ENCODE peak calls at places on chromosomes 7 and 10, in seven cellular contexts. P is sigmoid colon, B is HepG2, N is HCT116, O is transverse colon, Z is SK-N-SH, U is Panc1. A is an unnamed sample.

GRCh38 chr10:79367421-79368189 is 20.3 kb downstream of the PPIF start:
- DNase-seq in P (no peak), B (no peak), N (no peak), O (no peak), Z (no peak), U (no peak), A (no peak)

GRCh38 chr7:138618933-138619332 is 82.2 kb downstream of the SVOPL start:
- DNase-seq in P (no peak), B (no peak), N (no peak), O (no peak), Z (no peak), U (no peak), A (no peak)

GRCh38 chr7:63025815-63026214 is 972.8 kb upstream of the ZNF722 start:
- DNase-seq in P (no peak), B (no peak), N (no peak), O (no peak), Z (no peak), U (no peak), A (no peak)

GRCh38 chr10:19702215-19702614 is 114.0 kb upstream of the PLXDC2 start:
- DNase-seq in P (no peak), B (no peak), N (no peak), O (no peak), Z (no peak), U (no peak), A (no peak)

GRCh38 chr7:26726051-26726450 is 138.3 kb downstream of the SKAP2 start:
- DNase-seq in P (no peak), B (no peak), N (no peak), O (no peak), Z (no peak), U (no peak), A (no peak)

GRCh38 chr7:139825666-139826290 is 3.3 kb upstream of the TBXAS1 start:
- DNase-seq in P (no peak), B (no peak), N (no peak), O (no peak), Z (no peak), U (no peak), A (no peak)

GRCh38 chr7:137652721-137653120 is 194.1 kb downstream of the DGKI start:
- DNase-seq in P (no peak), B (no peak), N (no peak), O (no peak), Z (no peak), U (no peak), A (no peak)

GRCh38 chr10:97574374-97575100 is 2.0 kb downstream of the ANKRD2 start:
- DNase-seq in P (no peak), B (peak), N (peak), O (peak), Z (peak), U (peak), A (peak)

GRCh38 chr7:1679326-1679965 is 9.4 kb downstream of the ELFN1 start:
- DNase-seq in P (peak), B (no peak), N (no peak), O (no peak), Z (peak), U (no peak), A (peak)

GRCh38 chr10:132784582-132785432 is 1.1 kb downstream of the NKX6-2 start:
- DNase-seq in P (no peak), B (no peak), N (no peak), O (no peak), Z (no peak), U (no peak), A (no peak)

GRCh38 chr10:113982745-113983144 is 60.9 kb upstream of the ADRB1 start:
- DNase-seq in P (no peak), B (no peak), N (no peak), O (no peak), Z (no peak), U (no peak), A (peak)

GRCh38 chr7:17674166-17674955 is 265.9 kb downstream of the SNX13 start:
- DNase-seq in P (peak), B (no peak), N (no peak), O (no peak), Z (no peak), U (no peak), A (no peak)

GRCh38 chr7:26413007-26413691 is 121.5 kb downstream of the SNX10 start:
- DNase-seq in P (no peak), B (no peak), N (no peak), O (no peak), Z (peak), U (no peak), A (no peak)

GRCh38 chr10:91210435-91210834 is 10.0 kb upstream of the PCGF5 start:
- DNase-seq in P (no peak), B (peak), N (no peak), O (peak), Z (peak), U (no peak), A (peak)

GRCh38 chr10:3619276-3619675 is 165.7 kb downstream of the KLF6 start:
- DNase-seq in P (no peak), B (no peak), N (no peak), O (no peak), Z (no peak), U (no peak), A (no peak)

GRCh38 chr7:44374007-44374763 is 48.8 kb upstream of the CAMK2B start:
- DNase-seq in P (no peak), B (no peak), N (no peak), O (no peak), Z (no peak), U (no peak), A (no peak)

GRCh38 chr10:59896186-59896585 is 10.2 kb downstream of the CCDC6 start:
- DNase-seq in P (peak), B (no peak), N (no peak), O (peak), Z (peak), U (no peak), A (no peak)

GRCh38 chr7:47449810-47450586 is 131.9 kb downstream of the TNS3 start:
- DNase-seq in P (no peak), B (no peak), N (no peak), O (no peak), Z (no peak), U (no peak), A (no peak)

DNA sequence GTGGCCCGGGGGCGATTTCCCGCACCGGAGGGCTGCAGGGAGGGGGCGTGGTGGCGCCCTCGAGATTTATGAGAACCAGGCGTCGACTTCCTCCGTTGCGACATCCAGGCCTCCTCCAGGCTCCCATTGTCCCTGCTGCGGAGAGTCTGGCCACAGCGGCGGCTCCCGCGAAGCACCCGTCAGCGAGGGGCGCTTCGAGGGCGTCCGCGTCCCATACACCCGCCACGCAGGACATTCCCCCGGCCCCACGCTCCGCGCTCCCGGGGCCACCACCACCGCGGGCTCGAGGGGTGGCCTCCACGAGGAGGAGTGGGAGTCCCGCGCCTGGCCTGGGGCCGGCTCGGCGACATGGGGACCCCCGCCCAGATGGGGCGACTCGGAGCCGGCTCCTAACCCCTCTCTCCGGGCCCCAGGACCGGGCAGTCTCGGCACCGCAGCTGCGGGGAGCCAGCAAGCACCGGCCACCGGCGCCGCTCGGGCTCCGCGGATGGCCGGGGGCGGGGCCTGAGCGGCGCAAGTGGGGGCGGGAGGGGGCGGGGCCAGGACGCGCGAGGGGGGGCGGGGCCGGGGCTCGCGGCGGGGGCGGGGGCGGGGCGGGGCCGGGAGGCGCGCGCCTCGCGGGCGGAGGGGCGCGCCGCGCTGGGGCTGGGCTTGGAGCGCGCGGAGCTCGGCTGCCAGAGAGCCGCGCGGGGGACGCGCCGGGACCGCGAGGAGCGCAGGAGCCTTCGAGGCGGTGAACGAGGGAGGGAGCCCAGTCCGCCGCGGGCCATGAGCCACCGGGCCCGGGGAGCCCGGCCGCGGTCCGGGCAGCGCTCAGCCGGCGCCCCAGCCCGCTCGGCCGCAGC is at the start of gene SH2B2:
- DNase-seq in P (peak), B (peak), N (no peak), O (peak), Z (peak), U (no peak), A (peak)
- H3K27ac ChIP-seq in P (peak), B (peak), N (peak), O (peak), Z (peak), U (peak), A (peak)

GRCh38 chr7:136086712-136087111 is 109.6 kb upstream of the MTPN start:
- DNase-seq in P (peak), B (peak), N (peak), O (peak), Z (peak), U (peak), A (peak)
- TF ChIP-seq POLR2AphosphoS5 in P (no peak), B (no peak), N (peak), O (no peak), Z (peak), U (no peak), A (no peak)

DNA sequence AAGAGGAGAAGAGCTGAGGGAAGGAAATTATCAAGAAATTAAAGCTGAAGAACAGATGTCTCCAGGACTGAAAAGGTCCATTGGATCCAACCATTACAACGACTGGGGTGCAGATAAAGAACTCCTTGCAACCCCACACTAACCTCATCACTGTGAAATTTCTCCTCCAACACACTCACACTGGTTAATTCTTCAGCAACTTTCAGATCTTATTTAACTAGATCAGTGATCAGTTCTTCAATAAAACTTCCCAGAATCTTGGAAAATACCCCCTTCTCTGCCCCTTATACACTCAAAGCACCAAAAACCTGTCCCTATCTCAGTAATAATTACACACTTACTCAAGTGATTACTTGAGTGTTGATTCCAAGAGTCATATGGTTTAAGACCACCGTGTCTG is 123.9 kb downstream of the MPP7 start:
- DNase-seq in P (no peak), B (no peak), N (no peak), O (no peak), Z (no peak), U (no peak), A (no peak)
- H3K27ac ChIP-seq in P (peak), B (no peak), N (peak), O (peak), Z (no peak), U (no peak), A (no peak)

GRCh38 chr7:146076344-146076743 is 40.3 kb upstream of the CNTNAP2 start:
- DNase-seq in P (no peak), B (no peak), N (no peak), O (no peak), Z (no peak), U (no peak), A (no peak)
- TF ChIP-seq POLR2AphosphoS5 in P (no peak), B (no peak), N (no peak), O (no peak), Z (no peak), U (no peak), A (no peak)

GRCh38 chr7:79451580-79451979 is 1.9 kb downstream of the MAGI2 start:
- DNase-seq in P (no peak), B (no peak), N (no peak), O (no peak), Z (no peak), U (no peak), A (no peak)
- H3K27ac ChIP-seq in P (peak), B (peak), N (no peak), O (peak), Z (peak), U (peak), A (no peak)

GRCh38 chr7:72078301-72078700 is 333.8 kb downstream of the CALN1 start:
- DNase-seq in P (no peak), B (no peak), N (no peak), O (no peak), Z (no peak), U (no peak), A (no peak)

GRCh38 chr7:72069263-72069662 is 342.9 kb downstream of the CALN1 start:
- DNase-seq in P (no peak), B (no peak), N (no peak), O (no peak), Z (no peak), U (no peak), A (no peak)

GRCh38 chr7:72077776-72078175 is 334.4 kb downstream of the CALN1 start:
- DNase-seq in P (no peak), B (no peak), N (no peak), O (no peak), Z (no peak), U (no peak), A (no peak)

DNA sequence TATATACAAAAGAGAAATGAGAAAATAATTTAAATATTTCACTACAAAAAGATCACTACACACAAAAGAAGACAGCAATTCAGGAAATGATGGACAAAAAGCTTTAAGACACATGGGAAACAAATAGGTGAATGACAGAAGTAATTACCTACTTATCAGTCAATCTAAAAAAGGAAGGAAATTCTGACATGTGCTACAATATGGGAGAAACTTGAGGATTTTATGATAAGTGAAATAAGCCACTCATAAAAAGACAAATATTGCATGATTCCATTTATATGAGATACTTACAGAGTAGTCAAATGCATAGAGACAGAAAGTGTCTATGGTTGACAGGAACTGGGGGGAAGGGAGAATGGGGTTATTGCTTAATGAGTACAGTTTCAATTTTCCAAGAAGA is 339.2 kb downstream of the CALN1 start:
- DNase-seq in P (no peak), B (no peak), N (no peak), O (no peak), Z (no peak), U (no peak), A (no peak)
- TF ChIP-seq POLR2AphosphoS5 in P (no peak), B (no peak), N (no peak), O (no peak), Z (no peak), U (no peak), A (no peak)

A was measured in stomach.